ENCODE peak calls at places on chromosomes 5 and 9, in four cellular contexts. S is Calu3, J is NCI-H69, R is GM04504. X is an unnamed sample.

GRCh38 chr5:95986001-95986400 is 24.4 kb upstream of the ELL2 start:
- DNase-seq in S (no peak), J (no peak), R (no peak), X (no peak)

GRCh38 chr5:173334808-173335207 is 6.6 kb upstream of the STC2 start:
- DNase-seq in S (no peak), J (no peak), R (no peak), X (no peak)

GRCh38 chr5:135565691-135566421 is 12.9 kb downstream of the CXCL14 start:
- DNase-seq in S (peak; percentile 92), J (peak; percentile 83), R (no peak), X (peak; percentile 79)

GRCh38 chr9:21711504-21711903 is 90.9 kb upstream of the MTAP start:
- DNase-seq in S (no peak), J (peak; percentile 35), R (no peak), X (peak; percentile 71)

GRCh38 chr9:96158909-96159575 is 142.9 kb downstream of the HSD17B3 start:
- DNase-seq in S (no peak), J (no peak), R (no peak), X (no peak)

GRCh38 chr9:124834586-124834985 is 18.7 kb upstream of the WDR38 start:
- DNase-seq in S (peak; percentile 59), J (peak; percentile 77), R (no peak), X (no peak)

GRCh38 chr9:115098226-115098965 is 19.6 kb downstream of the TNC start:
- DNase-seq in S (no peak), J (no peak), R (no peak), X (no peak)

GRCh38 chr5:92401492-92401891 is 1018.4 kb upstream of the ARRDC3 start:
- DNase-seq in S (no peak), J (peak; percentile 96), R (no peak), X (no peak)

GRCh38 chr9:108400267-108400666 is 455.5 kb downstream of the ACTL7B start:
- DNase-seq in S (no peak), J (no peak), R (no peak), X (no peak)

GRCh38 chr5:23139338-23140171 is 286.4 kb upstream of the CDH12 start:
- DNase-seq in S (no peak), J (peak; percentile 83), R (no peak), X (peak; percentile 55)

GRCh38 chr5:2093859-2094615 is 211.3 kb upstream of the IRX4 start:
- DNase-seq in S (no peak), J (no peak), R (no peak), X (no peak)

GRCh38 chr9:6644346-6645152 is 980 bp downstream of the GLDC start:
- DNase-seq in S (no peak), J (peak; percentile 27), R (no peak), X (no peak)

GRCh38 chr9:92609142-92609500 is 60.8 kb downstream of the IPPK start:
- DNase-seq in S (no peak), J (peak; percentile 49), R (no peak), X (peak; percentile 75)

GRCh38 chr5:161286066-161286655 is 260.4 kb downstream of the GABRB2 start:
- DNase-seq in S (no peak), J (no peak), R (no peak), X (no peak)

GRCh38 chr5:116930628-116931027 is 356.0 kb upstream of the SEMA6A start:
- DNase-seq in S (no peak), J (peak; percentile 37), R (no peak), X (peak; percentile 10)

GRCh38 chr5:160260006-160260775 is 30.9 kb downstream of the FABP6 start:
- DNase-seq in S (no peak), J (no peak), R (no peak), X (no peak)

GRCh38 chr5:147336871-147337270 is 102.0 kb downstream of the STK32A start:
- DNase-seq in S (no peak), J (peak; percentile 55), R (no peak), X (no peak)

GRCh38 chr9:12774861-12775367 is at the start of gene LURAP1L:
- DNase-seq in S (peak; percentile 50), J (peak; percentile 94), R (peak; percentile 68), X (peak; percentile 57)

GRCh38 chr5:151063590-151063989 is 17.2 kb downstream of the TNIP1 start:
- DNase-seq in S (no peak), J (no peak), R (no peak), X (no peak)

GRCh38 chr5:62330302-62330701 is 24.3 kb downstream of the KIF2A start:
- DNase-seq in S (no peak), J (no peak), R (no peak), X (no peak)

GRCh38 chr5:179867476-179867875 is 8.9 kb upstream of the MRNIP start:
- DNase-seq in S (no peak), J (no peak), R (no peak), X (no peak)

GRCh38 chr9:23587433-23587832 is 238.6 kb downstream of the ELAVL2 start:
- DNase-seq in S (no peak), J (peak; percentile 64), R (no peak), X (no peak)

GRCh38 chr5:147822686-147823491 is 8.6 kb downstream of the SPINK1 start:
- DNase-seq in S (peak; percentile 45), J (peak; percentile 91), R (peak; percentile 20), X (peak; percentile 79)

GRCh38 chr5:143316844-143317631 is 86.4 kb downstream of the NR3C1 start:
- DNase-seq in S (no peak), J (peak; percentile 39), R (no peak), X (no peak)

GRCh38 chr5:179298181-179298993 is 46.9 kb downstream of the ADAMTS2 start:
- DNase-seq in S (no peak), J (no peak), R (no peak), X (peak; percentile 8)

GRCh38 chr5:157108961-157109360 is at the start of gene HAVCR2:
- DNase-seq in S (no peak), J (no peak), R (no peak), X (no peak)

GRCh38 chr5:133797167-133797566 is 171.3 kb downstream of the C5orf15 start:
- DNase-seq in S (no peak), J (no peak), R (no peak), X (no peak)

GRCh38 chr9:107711528-107711927 is 222.0 kb upstream of the KLF4 start:
- DNase-seq in S (peak; percentile 59), J (peak; percentile 88), R (peak; percentile 90), X (no peak)

GRCh38 chr5:72608297-72608696 is 101.1 kb upstream of the ZNF366 start:
- DNase-seq in S (no peak), J (peak; percentile 36), R (no peak), X (peak; percentile 16)

GRCh38 chr5:170739446-170739845 is 44.1 kb upstream of the GABRP start:
- DNase-seq in S (no peak), J (no peak), R (no peak), X (no peak)

GRCh38 chr9:91705386-91705785 is 244.6 kb downstream of the ROR2 start:
- DNase-seq in S (no peak), J (no peak), R (no peak), X (no peak)

GRCh38 chr5:159444441-159445082 is 114.3 kb upstream of the IL12B start:
- DNase-seq in S (peak; percentile 24), J (peak; percentile 78), R (no peak), X (peak; percentile 74)

GRCh38 chr9:113918697-113919390 is 42.7 kb downstream of the ZNF618 start:
- DNase-seq in S (no peak), J (no peak), R (no peak), X (no peak)

GRCh38 chr9:128211551-128212281 is 8.5 kb downstream of the DNM1 start:
- DNase-seq in S (peak; percentile 32), J (no peak), R (no peak), X (no peak)

GRCh38 chr5:91366571-91366970 is 16.5 kb downstream of the ARRDC3 start:
- DNase-seq in S (no peak), J (peak; percentile 19), R (no peak), X (no peak)

X was measured in NCI-H82.